ENCODE peak calls at places on chromosome 7, in six cellular contexts. P is A549, C is HepG2, D is SK-N-SH, H is HCT116, V is K562. R is an unnamed sample.

GRCh38 chr7:102432476-102433318 is 678 bp upstream of the ORAI2 start:
- DNase-seq in P (no peak), H (no peak), D (no peak), C (no peak), V (no peak), R (no peak)

GRCh38 chr7:26723140-26723539 is 141.2 kb downstream of the SKAP2 start:
- DNase-seq in H (no peak), D (no peak), P (no peak), V (no peak), C (no peak), R (no peak)

GRCh38 chr7:152504367-152504766 is 68.6 kb upstream of the KMT2C start:
- DNase-seq in H (no peak), D (no peak), C (no peak), V (no peak), P (no peak), R (no peak)

GRCh38 chr7:506391-506831 is 13.2 kb downstream of the PDGFA start:
- DNase-seq in P (no peak), D (no peak), H (no peak), C (no peak), V (no peak), R (no peak)

GRCh38 chr7:128310499-128310898 is 33.2 kb downstream of the RBM28 start:
- DNase-seq in H (no peak), D (no peak), P (no peak), V (no peak), C (peak), R (no peak)

GRCh38 chr7:100126931-100127865 is at the start of gene MBLAC1:
- DNase-seq in V (peak), P (peak), C (peak), D (peak), H (peak), R (peak)

GRCh38 chr7:98244871-98245270 is 7.2 kb downstream of the TECPR1 start:
- DNase-seq in H (no peak), V (no peak), P (no peak), D (peak), C (no peak), R (no peak)

GRCh38 chr7:93690021-93690420 is 115.5 kb upstream of the CALCR start:
- DNase-seq in H (no peak), P (no peak), C (no peak), D (no peak), V (no peak), R (no peak)

GRCh38 chr7:42227931-42228591 is 8.9 kb downstream of the GLI3 start:
- DNase-seq in V (no peak), P (no peak), D (no peak), H (no peak), C (no peak), R (no peak)

DNA sequence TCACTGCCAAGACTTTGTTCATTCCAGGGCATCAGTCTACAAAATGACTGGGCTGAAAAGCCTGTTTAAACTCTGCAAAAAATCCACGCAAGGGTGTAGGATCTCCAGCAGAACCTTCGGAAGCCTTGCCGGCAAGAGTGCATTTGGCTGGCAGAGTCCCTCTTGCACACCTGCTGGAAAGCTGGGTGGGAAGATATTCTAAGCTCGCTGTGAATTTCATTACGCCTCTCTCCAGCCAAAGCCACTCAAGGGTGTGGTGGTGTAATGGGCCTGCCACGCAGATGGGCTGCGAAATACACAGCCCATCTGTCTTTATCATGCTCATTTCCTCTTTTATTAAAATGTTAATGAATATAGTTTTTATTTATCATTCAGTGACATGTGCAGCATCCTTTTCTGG is 671.9 kb upstream of the FOXK1 start:
- DNase-seq in H (no peak), C (no peak), V (no peak), D (no peak), P (no peak), R (no peak)
- TF ChIP-seq RAD21 in H (no peak), C (no peak), V (no peak), D (no peak), P (no peak), R (no peak)

GRCh38 chr7:73823257-73823656 is 7.5 kb upstream of the CLDN4 start:
- DNase-seq in V (no peak), H (no peak), D (no peak), C (no peak), P (no peak), R (no peak)

GRCh38 chr7:73824986-73825385 is 5.8 kb upstream of the CLDN4 start:
- DNase-seq in H (no peak), P (no peak), V (no peak), C (no peak), D (no peak), R (no peak)

GRCh38 chr7:73823873-73824597 is 6.8 kb upstream of the CLDN4 start:
- DNase-seq in C (no peak), P (no peak), H (no peak), V (no peak), D (no peak), R (no peak)

GRCh38 chr7:73820013-73820412 is 10.8 kb upstream of the CLDN4 start:
- DNase-seq in P (no peak), V (no peak), H (no peak), D (no peak), C (no peak), R (no peak)

DNA sequence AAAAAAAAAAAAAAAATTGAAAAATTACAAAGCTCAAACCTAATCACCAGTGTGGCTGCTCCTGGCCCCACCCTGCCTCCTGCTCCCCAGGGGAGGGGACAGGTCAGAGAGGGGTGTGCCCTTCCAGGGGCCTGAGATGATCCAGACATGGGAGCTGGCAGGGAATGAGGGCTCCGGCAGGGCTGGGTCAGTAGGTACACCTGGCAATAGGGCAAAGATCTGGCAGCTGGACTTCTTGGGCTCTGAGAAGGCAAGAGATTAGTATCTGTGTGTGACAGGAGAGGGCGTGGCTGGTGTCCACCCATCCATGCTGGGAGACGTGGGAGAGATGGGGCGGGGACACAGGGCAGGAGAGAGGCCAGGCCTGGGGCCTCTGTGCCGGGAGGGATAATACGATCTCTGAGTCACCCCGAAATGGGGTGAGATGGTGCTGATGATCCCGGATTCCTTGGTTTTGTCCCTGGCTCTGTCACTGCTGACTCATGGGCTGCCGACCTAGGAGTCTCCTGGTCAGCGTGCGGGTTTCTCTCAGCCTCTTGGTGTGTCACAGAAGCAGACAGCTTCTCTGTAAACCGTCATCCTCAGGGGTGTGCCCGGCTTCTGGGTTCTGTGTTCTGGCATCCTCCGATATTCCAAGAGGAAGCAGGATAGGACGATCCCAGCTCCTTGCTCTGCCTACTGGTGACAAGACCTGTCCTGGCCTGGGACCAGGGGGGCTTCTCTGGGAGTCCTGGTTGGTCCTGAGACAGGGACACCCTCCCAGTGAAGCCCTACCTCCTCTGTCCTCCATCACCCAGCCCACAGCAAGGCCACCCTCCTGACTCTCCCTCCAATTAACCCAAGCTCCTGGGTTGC is 8.2 kb upstream of the CLDN4 start:
- DNase-seq in C (peak), V (peak), D (peak), P (peak), H (peak), R (no peak)
- TF ChIP-seq REST in C (no peak), V (no peak), D (peak), P (no peak), H (no peak), R (no peak)

GRCh38 chr7:2729043-2729892 is 41.3 kb downstream of the AMZ1 start:
- DNase-seq in P (no peak), D (no peak), V (no peak), H (no peak), C (no peak), R (no peak)
- TF ChIP-seq RAD21 in P (no peak), D (no peak), V (no peak), H (no peak), C (no peak), R (no peak)

DNA sequence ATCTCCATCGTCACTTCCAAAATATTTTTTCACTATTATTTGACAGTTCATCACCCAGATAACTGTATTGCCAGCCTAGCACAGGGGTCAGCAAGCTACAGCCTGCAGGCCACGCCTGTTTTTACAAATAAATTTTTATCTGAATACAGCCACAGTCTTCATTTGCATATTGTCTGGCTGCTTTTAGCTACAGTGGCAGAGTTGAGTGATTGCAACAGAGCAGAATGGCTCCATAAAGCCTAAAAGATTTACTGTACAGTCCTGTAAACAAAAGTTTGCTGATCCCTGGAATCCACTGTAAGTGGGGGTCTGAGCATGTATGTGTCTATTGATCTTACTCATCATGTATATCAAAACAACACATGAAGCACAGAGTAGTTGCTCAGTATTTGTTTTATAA is 45.9 kb upstream of the GNAI1 start:
- DNase-seq in P (no peak), C (no peak), V (no peak), D (no peak), H (no peak), R (no peak)
- TF ChIP-seq REST in P (no peak), C (no peak), V (no peak), D (no peak), H (no peak), R (no peak)

GRCh38 chr7:23467731-23468720 is 2.3 kb downstream of the IGF2BP3 start:
- DNase-seq in V (peak), C (peak), P (peak), H (no peak), D (peak), R (no peak)
- TF ChIP-seq RAD21 in V (no peak), C (no peak), P (no peak), H (no peak), D (no peak), R (no peak)

GRCh38 chr7:129952164-129952652 is 552 bp downstream of the UBE2H start:
- DNase-seq in D (no peak), P (peak), C (no peak), V (peak), H (no peak), R (no peak)
- TF ChIP-seq REST in D (no peak), P (no peak), C (no peak), V (no peak), H (no peak), R (no peak)

GRCh38 chr7:101235050-101235449 is 2.6 kb downstream of the CLDN15 start:
- DNase-seq in V (peak), C (peak), D (peak), P (peak), H (no peak), R (no peak)

GRCh38 chr7:101234636-101235035 is 3.0 kb downstream of the CLDN15 start:
- DNase-seq in C (no peak), D (peak), P (no peak), H (no peak), V (no peak), R (no peak)

GRCh38 chr7:101231644-101232043 is 6.0 kb downstream of the CLDN15 start:
- DNase-seq in P (no peak), C (peak), D (peak), H (no peak), V (no peak), R (no peak)

GRCh38 chr7:101233907-101234547 is 3.6 kb downstream of the CLDN15 start:
- DNase-seq in V (peak), D (peak), H (no peak), P (no peak), C (no peak), R (no peak)

GRCh38 chr7:101232141-101232821 is 5.3 kb downstream of the CLDN15 start:
- DNase-seq in V (peak), H (no peak), C (no peak), D (peak), P (no peak), R (no peak)
- TF ChIP-seq RAD21 in V (no peak), H (no peak), C (no peak), D (no peak), P (no peak), R (no peak)

DNA sequence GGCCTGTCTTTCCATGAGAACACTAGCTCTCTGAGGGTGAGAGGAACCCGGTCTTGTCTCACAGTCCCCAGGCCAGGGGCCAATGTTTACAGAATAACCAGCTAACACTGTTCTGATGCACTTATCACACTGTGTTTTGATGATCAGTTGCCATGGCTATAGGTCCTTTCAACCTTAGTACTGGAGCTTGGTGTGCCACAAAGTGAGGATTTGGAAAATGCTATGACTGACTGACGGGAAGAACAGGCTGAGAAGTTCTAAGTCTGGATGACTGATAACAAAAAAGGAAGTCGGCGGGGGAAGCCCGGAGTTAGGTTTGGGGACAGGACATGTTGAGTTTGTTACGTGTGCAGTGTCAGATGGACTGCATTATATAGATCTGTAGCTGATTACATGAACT is 141.8 kb downstream of the CTTNBP2 start:
- DNase-seq in V (peak), D (no peak), H (no peak), P (peak), C (no peak), R (peak)
- TF ChIP-seq REST in V (no peak), D (no peak), H (no peak), P (no peak), C (no peak), R (no peak)